ENCODE peak calls at places on chromosomes 3 and 15, in five cellular contexts. W is vagina, Y is transverse colon, E is fibroblast of lung, X is IMR-90. L is an unnamed sample.

GRCh38 chr15:66849393-66849745 is 147.3 kb downstream of the SMAD6 start:
- DNase-seq in W (peak; percentile 82), E (no peak), X (no peak), Y (no peak), L (no peak)

GRCh38 chr15:51629612-51630011 is 7.0 kb upstream of the DMXL2 start:
- DNase-seq in Y (no peak), E (no peak), X (no peak), W (no peak), L (no peak)

GRCh38 chr3:17833786-17834559 is 91.5 kb upstream of the TBC1D5 start:
- DNase-seq in E (no peak), Y (no peak), X (no peak), W (no peak), L (no peak)

GRCh38 chr3:172294238-172294806 is 153.9 kb downstream of the GHSR start:
- DNase-seq in W (no peak), Y (no peak), X (no peak), E (no peak), L (no peak)

GRCh38 chr3:131350506-131350905 is 31.1 kb upstream of the NUDT16 start:
- DNase-seq in E (no peak), Y (no peak), W (no peak), X (peak; percentile 22), L (no peak)

GRCh38 chr3:151087648-151088047 is 2.2 kb downstream of the MED12L start:
- DNase-seq in Y (no peak), E (no peak), W (no peak), X (no peak), L (no peak)

GRCh38 chr3:187936676-187937075 is 191.4 kb upstream of the BCL6 start:
- DNase-seq in X (no peak), E (no peak), Y (no peak), W (no peak), L (no peak)

GRCh38 chr3:197833930-197834715 is 43.1 kb downstream of the LRCH3 start:
- DNase-seq in E (no peak), Y (no peak), W (no peak), X (no peak), L (no peak)

GRCh38 chr15:71089801-71090200 is 25.5 kb upstream of the THSD4 start:
- DNase-seq in X (no peak), Y (no peak), W (peak; percentile 20), E (no peak), L (no peak)

GRCh38 chr3:33636125-33636855 is 81.8 kb downstream of the CLASP2 start:
- DNase-seq in E (peak; percentile 89), W (no peak), Y (no peak), X (peak; percentile 78), L (no peak)

GRCh38 chr3:9617736-9618135 is 31.6 kb upstream of the MTMR14 start:
- DNase-seq in X (no peak), Y (no peak), W (no peak), E (no peak), L (no peak)

GRCh38 chr3:125165189-125165947 is 47.2 kb downstream of the SLC12A8 start:
- DNase-seq in X (peak; percentile 35), Y (no peak), E (peak; percentile 52), W (no peak), L (no peak)

GRCh38 chr15:93965491-93965890 is 265.9 kb upstream of the MCTP2 start:
- DNase-seq in X (no peak), E (no peak), Y (no peak), W (no peak), L (no peak)

GRCh38 chr3:117103645-117104044 is 394.1 kb downstream of the TUSC7 start:
- DNase-seq in X (no peak), E (no peak), Y (no peak), W (no peak), L (no peak)

GRCh38 chr3:194928831-194929594 is 243.3 kb downstream of the FAM43A start:
- DNase-seq in X (no peak), Y (no peak), E (no peak), W (no peak), L (peak; percentile 58)

GRCh38 chr3:195084746-195085145 is 186.2 kb downstream of the XXYLT1 start:
- DNase-seq in Y (no peak), E (no peak), X (no peak), W (no peak), L (no peak)

GRCh38 chr15:56052389-56053045 is 59.1 kb upstream of the NEDD4 start:
- DNase-seq in Y (no peak), X (peak; percentile 68), E (peak; percentile 77), W (no peak), L (no peak)

GRCh38 chr3:169992781-169993180 is 26.2 kb downstream of the SEC62 start:
- DNase-seq in X (no peak), E (no peak), W (no peak), Y (no peak), L (no peak)

GRCh38 chr3:63877737-63878393 is 14.2 kb downstream of the ATXN7 start:
- DNase-seq in Y (no peak), E (no peak), W (no peak), X (peak; percentile 65), L (no peak)

GRCh38 chr3:172082269-172082668 is 42.9 kb downstream of the FNDC3B start:
- DNase-seq in X (peak; percentile 95), Y (peak; percentile 22), W (peak; percentile 89), E (peak; percentile 96), L (peak; percentile 68)

GRCh38 chr3:168461793-168462192 is 366.1 kb upstream of the GOLIM4 start:
- DNase-seq in W (no peak), X (no peak), Y (no peak), E (no peak), L (no peak)

GRCh38 chr3:184359610-184360009 is 1.8 kb downstream of the CLCN2 start:
- DNase-seq in E (no peak), W (no peak), X (no peak), Y (no peak), L (no peak)

GRCh38 chr3:109228391-109229080 is 87.8 kb downstream of the DPPA2 start:
- DNase-seq in X (no peak), W (no peak), Y (no peak), E (no peak), L (no peak)

GRCh38 chr3:109234300-109234699 is 82.0 kb downstream of the DPPA2 start:
- DNase-seq in W (no peak), Y (no peak), E (no peak), X (no peak), L (no peak)
- H3K27ac ChIP-seq in W (no peak overlapping the region), Y (no peak overlapping the region), E (no peak overlapping the region), X (no peak overlapping the region), L (no peak overlapping the region)

GRCh38 chr3:71690222-71690821 is 34.9 kb downstream of the EIF4E3 start:
- DNase-seq in X (peak; percentile 76), E (peak; percentile 62), Y (no peak), W (no peak), L (no peak)
- H3K4me1 ChIP-seq in X (peaks cover 15% of the 10 kb centered on the region), E (peaks cover 11% of the 10 kb centered on the region), Y (peaks cover 13% of the 10 kb centered on the region), W (peaks cover 33% of the 10 kb centered on the region), L (no peaks in the 10 kb centered on the region)

GRCh38 chr3:23671901-23672589 is 133.7 kb upstream of the UBE2E1 start:
- DNase-seq in Y (peak; percentile 79), E (peak; percentile 48), W (no peak), X (no peak), L (no peak)
- H3K4me3 ChIP-seq in Y (peak overlapping the region; percentile 3), E (peak overlapping the region; percentile 32), W (peak overlapping the region; percentile 30), X (no peak overlapping the region), L (peak overlapping the region; percentile 45)

GRCh38 chr3:126483321-126483761 is 7.7 kb upstream of the ZXDC start:
- DNase-seq in E (no peak), W (no peak), Y (no peak), X (no peak), L (no peak)

GRCh38 chr3:126482503-126483255 is 7.0 kb upstream of the ZXDC start:
- DNase-seq in Y (no peak), X (no peak), W (no peak), E (no peak), L (no peak)

GRCh38 chr3:126485131-126485530 is 9.4 kb upstream of the ZXDC start:
- DNase-seq in Y (no peak), E (no peak), X (no peak), W (no peak), L (no peak)

GRCh38 chr3:126484662-126485061 is 9.0 kb upstream of the ZXDC start:
- DNase-seq in X (no peak), E (no peak), W (no peak), Y (no peak), L (no peak)

GRCh38 chr3:126484148-126484547 is 8.5 kb upstream of the ZXDC start:
- DNase-seq in X (no peak), E (no peak), W (no peak), Y (no peak), L (no peak)
- H3K27ac ChIP-seq in X (no peak overlapping the region), E (no peak overlapping the region), W (no peak overlapping the region), Y (no peak overlapping the region), L (no peak overlapping the region)

GRCh38 chr15:92653836-92654524 is 1.6 kb downstream of the FAM174B start:
- DNase-seq in W (peak; percentile 85), Y (peak; percentile 44), X (no peak), E (no peak), L (no peak)

GRCh38 chr15:92653366-92653765 is 2.2 kb downstream of the FAM174B start:
- DNase-seq in Y (no peak), E (no peak), W (peak; percentile 54), X (no peak), L (peak; percentile 47)

GRCh38 chr15:92655178-92655995 is at the start of gene FAM174B:
- DNase-seq in E (peak; percentile 20), X (no peak), W (peak; percentile 70), Y (peak; percentile 38), L (no peak)

GRCh38 chr15:92656089-92656488 is 514 bp upstream of the FAM174B start:
- DNase-seq in X (no peak), Y (no peak), E (no peak), W (no peak), L (no peak)

GRCh38 chr15:92654662-92655061 is 913 bp downstream of the FAM174B start:
- DNase-seq in X (no peak), W (no peak), Y (no peak), E (no peak), L (no peak)
- H3K4me1 ChIP-seq in X (no peaks in the 10 kb centered on the region), W (peaks cover 17% of the 10 kb centered on the region), Y (no peaks in the 10 kb centered on the region), E (no peaks in the 10 kb centered on the region), L (no peaks in the 10 kb centered on the region)

GRCh38 chr15:85623648-85624047 is 171.1 kb downstream of the KLHL25 start:
- DNase-seq in Y (no peak), E (peak; percentile 44), X (peak; percentile 61), W (no peak), L (no peak)

GRCh38 chr15:85621096-85621495 is 173.6 kb downstream of the KLHL25 start:
- DNase-seq in E (no peak), Y (no peak), W (no peak), X (no peak), L (no peak)

GRCh38 chr15:85620321-85621044 is 174.2 kb downstream of the KLHL25 start:
- DNase-seq in E (peak; percentile 75), W (no peak), X (peak; percentile 73), Y (no peak), L (no peak)

GRCh38 chr15:85624241-85624855 is 170.4 kb downstream of the KLHL25 start:
- DNase-seq in W (no peak), X (no peak), E (peak; percentile 21), Y (no peak), L (no peak)

DNA sequence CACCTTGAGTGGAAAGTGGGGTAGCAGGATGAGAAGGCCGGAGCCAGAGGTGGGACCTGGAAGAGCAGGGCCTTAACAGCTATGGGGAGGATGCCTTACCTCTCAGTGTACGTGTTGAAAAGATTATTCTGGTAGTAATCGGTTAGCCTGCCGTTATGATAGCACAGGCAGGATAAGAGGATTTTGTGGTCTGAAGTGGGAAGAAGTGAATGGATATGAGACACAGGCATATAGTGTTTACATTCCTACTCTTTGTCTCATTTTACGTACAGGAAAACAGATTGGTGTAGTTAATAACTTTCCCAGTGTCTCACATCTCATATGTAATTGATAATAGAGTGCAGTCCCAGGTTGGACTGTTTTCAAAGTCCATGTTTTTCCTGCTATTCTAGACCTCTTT is 172.3 kb downstream of the KLHL25 start:
- DNase-seq in E (peak; percentile 50), Y (no peak), X (peak; percentile 92), W (no peak), L (no peak)
- H3K4me3 ChIP-seq in E (peak overlapping the region; percentile 68), Y (peak overlapping the region; percentile 18), X (no peak overlapping the region), W (peak overlapping the region; percentile 59), L (peak overlapping the region; percentile 54)

L was measured in right atrium auricular region.